ENCODE peak calls at places on chromosomes 2 and 18, in six cellular contexts. N, T, O, I, L and Y are unnamed samples.

GRCh38 chr2:176140520-176141317 is 10.6 kb upstream of the HOXD4 start:
- DNase-seq in N (peak), T (peak), O (no peak), I (peak), L (no peak), Y (peak)

GRCh38 chr2:110744429-110744828 is 12.1 kb downstream of the ACOXL start:
- DNase-seq in N (no peak), T (no peak), O (no peak), I (no peak), L (peak), Y (no peak)

GRCh38 chr2:26608557-26608956 is 32.6 kb downstream of the CIB4 start:
- DNase-seq in N (no peak), T (no peak), O (no peak), I (no peak), L (no peak), Y (no peak)

GRCh38 chr18:74631242-74632087 is 33.8 kb downstream of the ZNF407 start:
- DNase-seq in N (peak), T (peak), O (no peak), I (no peak), L (no peak), Y (no peak)

GRCh38 chr2:178238750-178239149 is 44.4 kb downstream of the OSBPL6 start:
- DNase-seq in N (no peak), T (no peak), O (no peak), I (no peak), L (no peak), Y (no peak)

GRCh38 chr2:72276876-72277275 is 129.2 kb upstream of the CYP26B1 start:
- DNase-seq in N (no peak), T (no peak), O (no peak), I (no peak), L (no peak), Y (no peak)

GRCh38 chr2:94871226-94872087 is at the start of gene TEKT4:
- DNase-seq in N (no peak), T (no peak), O (peak), I (no peak), L (peak), Y (no peak)

GRCh38 chr2:134289225-134289624 is 35.4 kb downstream of the MGAT5 start:
- DNase-seq in N (no peak), T (no peak), O (no peak), I (no peak), L (no peak), Y (no peak)

GRCh38 chr2:156339110-156339847 is 6.8 kb upstream of the NR4A2 start:
- DNase-seq in N (no peak), T (no peak), O (peak), I (no peak), L (no peak), Y (no peak)

GRCh38 chr18:26091047-26091630 is 726 bp upstream of the SS18 start:
- DNase-seq in N (no peak), T (no peak), O (no peak), I (no peak), L (peak), Y (no peak)

GRCh38 chr2:238287702-238288649 is at the start of gene PER2:
- DNase-seq in N (peak), T (peak), O (peak), I (peak), L (peak), Y (no peak)

GRCh38 chr18:59918320-59918755 is 18.5 kb downstream of the PMAIP1 start:
- DNase-seq in N (no peak), T (peak), O (peak), I (no peak), L (peak), Y (no peak)

GRCh38 chr2:108182489-108182888 is 57.3 kb upstream of the SULT1C3 start:
- DNase-seq in N (no peak), T (no peak), O (no peak), I (peak), L (no peak), Y (peak)

GRCh38 chr2:209772316-209772715 is 684 bp downstream of the UNC80 start:
- DNase-seq in N (no peak), T (no peak), O (peak), I (no peak), L (no peak), Y (no peak)

GRCh38 chr2:54208364-54209240 is 47.4 kb downstream of the TSPYL6 start:
- DNase-seq in N (peak), T (peak), O (no peak), I (no peak), L (no peak), Y (no peak)

GRCh38 chr18:40152859-40153258 is 1802.2 kb upstream of the PIK3C3 start:
- DNase-seq in N (no peak), T (no peak), O (no peak), I (no peak), L (no peak), Y (no peak)

GRCh38 chr2:120576509-120577474 is 158.9 kb upstream of the GLI2 start:
- DNase-seq in N (no peak), T (peak), O (no peak), I (no peak), L (peak), Y (no peak)

GRCh38 chr2:96400049-96401000 is 64.8 kb downstream of the NCAPH start:
- DNase-seq in N (no peak), T (no peak), O (no peak), I (no peak), L (peak), Y (no peak)

GRCh38 chr2:212454149-212454548 is 84.5 kb downstream of the ERBB4 start:
- DNase-seq in N (no peak), T (no peak), O (no peak), I (no peak), L (no peak), Y (no peak)

GRCh38 chr2:109322111-109322510 is 193.1 kb downstream of the SH3RF3 start:
- DNase-seq in N (peak), T (peak), O (no peak), I (no peak), L (no peak), Y (no peak)

GRCh38 chr18:54558609-54559585 is 32.1 kb upstream of the DYNAP start:
- DNase-seq in N (no peak), T (peak), O (no peak), I (no peak), L (no peak), Y (no peak)

GRCh38 chr18:45440246-45440645 is 175.0 kb upstream of the SLC14A2 start:
- DNase-seq in N (no peak), T (no peak), O (no peak), I (no peak), L (no peak), Y (no peak)

GRCh38 chr2:26179446-26179907 is 6.6 kb downstream of the GAREM2 start:
- DNase-seq in N (no peak), T (no peak), O (no peak), I (peak), L (no peak), Y (no peak)

GRCh38 chr18:53780666-53781065 is 443.8 kb downstream of the MBD2 start:
- DNase-seq in N (no peak), T (no peak), O (no peak), I (no peak), L (no peak), Y (no peak)

GRCh38 chr2:88545118-88545517 is 82.1 kb downstream of the EIF2AK3 start:
- DNase-seq in N (no peak), T (peak), O (no peak), I (peak), L (peak), Y (no peak)

GRCh38 chr2:29689666-29690065 is 231.7 kb downstream of the ALK start:
- DNase-seq in N (no peak), T (no peak), O (no peak), I (no peak), L (no peak), Y (no peak)

GRCh38 chr2:127081826-127082633 is 24.9 kb downstream of the BIN1 start:
- DNase-seq in N (no peak), T (no peak), O (no peak), I (no peak), L (no peak), Y (no peak)

GRCh38 chr2:25274868-25275574 is 66.7 kb downstream of the DNMT3A start:
- DNase-seq in N (no peak), T (no peak), O (no peak), I (no peak), L (peak), Y (no peak)

GRCh38 chr2:65706376-65706775 is 274.0 kb upstream of the SPRED2 start:
- DNase-seq in N (no peak), T (no peak), O (no peak), I (no peak), L (no peak), Y (no peak)

GRCh38 chr18:45760443-45761036 is 36.6 kb downstream of the SLC14A1 start:
- DNase-seq in N (no peak), T (no peak), O (peak), I (peak), L (no peak), Y (no peak)

GRCh38 chr2:182186132-182186735 is 200.6 kb downstream of the PPP1R1C start:
- DNase-seq in N (no peak), T (no peak), O (peak), I (no peak), L (peak), Y (no peak)

GRCh38 chr2:178241852-178242551 is 47.7 kb downstream of the OSBPL6 start:
- DNase-seq in N (peak), T (peak), O (peak), I (no peak), L (peak), Y (no peak)

GRCh38 chr2:138121769-138122661 is 157.7 kb downstream of the HNMT start:
- DNase-seq in N (no peak), T (no peak), O (no peak), I (no peak), L (peak), Y (no peak)

GRCh38 chr2:187078297-187078696 is 229.3 kb upstream of the ZSWIM2 start:
- DNase-seq in N (no peak), T (no peak), O (no peak), I (no peak), L (no peak), Y (no peak)

GRCh38 chr2:128504242-128505149 is 185.8 kb upstream of the HS6ST1 start:
- DNase-seq in N (no peak), T (no peak), O (no peak), I (peak), L (peak), Y (no peak)